ENCODE peak calls at places on chromosomes 4 and X, in four cellular contexts. H is mesenchymal stem cell, E is fibroblast of lung, X is PC-3. V is an unnamed sample.

GRCh38 chr4:2043396-2044118 is 15.6 kb upstream of the NAT8L start:
- DNase-seq in H (no peak), E (no peak), X (no peak), V (no peak)

GRCh38 chr4:176001171-176002006 is 64.3 kb upstream of the WDR17 start:
- DNase-seq in H (peak), E (peak), X (no peak), V (peak)

GRCh38 chr4:123350191-123350544 is 46.4 kb upstream of the SPRY1 start:
- DNase-seq in H (no peak), E (peak), X (peak), V (no peak)

GRCh38 chr4:182370491-182370890 is 127.3 kb downstream of the TENM3 start:
- DNase-seq in H (no peak), E (peak), X (no peak), V (no peak)

GRCh38 chrX:29662101-29662500 is 553.3 kb upstream of the MAGEB2 start:
- DNase-seq in H (peak), E (peak), X (peak), V (peak)

GRCh38 chr4:48645225-48645794 is 134.8 kb downstream of the FRYL start:
- DNase-seq in H (no peak), E (peak), X (no peak), V (no peak)

GRCh38 chr4:7721984-7722551 is 217.6 kb downstream of the AFAP1 start:
- DNase-seq in H (no peak), E (no peak), X (peak), V (no peak)

GRCh38 chr4:173543266-173543665 is 13.2 kb upstream of the HAND2 start:
- DNase-seq in H (no peak), E (no peak), X (no peak), V (no peak)

GRCh38 chr4:185523862-185524261 is 11.4 kb downstream of the PDLIM3 start:
- DNase-seq in H (no peak), E (no peak), X (no peak), V (no peak)

GRCh38 chr4:169397762-169398161 is 127.0 kb upstream of the SH3RF1 start:
- DNase-seq in H (peak), E (peak), X (no peak), V (peak)

GRCh38 chrX:19975862-19976261 is 15.0 kb downstream of the BCLAF3 start:
- DNase-seq in H (no peak), E (no peak), X (no peak), V (no peak)

GRCh38 chr4:79241846-79242245 is 84.0 kb downstream of the NAA11 start:
- DNase-seq in H (peak), E (peak), X (peak), V (peak)

GRCh38 chrX:15269618-15270521 is at the start of gene ASB9:
- DNase-seq in H (peak), E (peak), X (peak), V (peak)

GRCh38 chr4:7426525-7427171 is 8.1 kb downstream of the PSAPL1 start:
- DNase-seq in H (no peak), E (no peak), X (no peak), V (no peak)

GRCh38 chr4:153137168-153137567 is 67.1 kb upstream of the TRIM2 start:
- DNase-seq in H (peak), E (peak), X (peak), V (peak)

DNA sequence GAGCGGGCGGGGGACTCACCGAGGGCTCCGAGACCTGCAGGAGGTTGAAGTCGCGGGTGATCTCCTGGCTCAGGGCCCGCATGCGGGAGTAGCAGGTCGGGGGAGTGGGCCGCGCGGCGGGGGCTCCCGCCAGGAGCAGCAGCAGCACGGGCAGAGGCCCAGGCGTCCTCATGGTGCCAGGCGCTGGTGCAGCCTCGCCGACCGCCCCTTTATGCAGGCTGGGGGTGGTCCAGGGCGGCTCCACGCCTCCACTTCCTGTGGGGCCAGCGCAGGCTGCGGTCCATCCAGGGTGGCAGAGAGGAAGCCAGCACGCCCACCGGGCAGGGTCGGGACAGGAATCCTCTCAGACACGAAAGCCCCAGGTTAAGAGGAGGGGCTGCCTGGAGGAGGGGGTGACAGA is at the start of gene CYTL1:
- DNase-seq in H (no peak), E (peak), X (no peak), V (no peak)
- H3K4me3 ChIP-seq in H (peak), E (peak), X (no peak), V (no peak)

GRCh38 chr4:112765317-112765989 is 128.5 kb downstream of the LARP7 start:
- DNase-seq in H (peak), E (peak), X (peak), V (peak)

GRCh38 chr4:112766422-112766821 is 129.5 kb downstream of the LARP7 start:
- DNase-seq in H (peak), E (peak), X (peak), V (peak)

GRCh38 chr4:112770111-112770510 is 133.2 kb downstream of the LARP7 start:
- DNase-seq in H (no peak), E (no peak), X (no peak), V (no peak)

DNA sequence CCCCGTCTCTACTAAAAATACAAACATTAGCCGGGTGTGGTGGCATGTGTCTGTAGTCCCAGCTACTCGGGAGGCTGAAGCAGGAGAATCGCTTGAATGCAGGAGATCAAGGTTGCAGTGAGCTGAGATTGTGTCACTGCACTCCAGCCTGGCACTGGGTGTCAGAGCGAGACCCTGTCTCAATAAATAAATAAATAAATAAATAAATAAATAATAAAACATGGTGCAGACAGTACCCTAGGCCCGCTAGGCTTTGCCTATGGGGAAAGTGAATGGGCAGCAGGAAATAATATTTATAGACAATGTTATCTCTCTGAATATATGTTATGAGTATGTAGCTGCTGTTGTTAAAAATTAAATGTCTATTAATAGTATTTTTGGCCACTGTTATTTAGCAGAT is 130.4 kb downstream of the LARP7 start:
- DNase-seq in H (no peak), E (no peak), X (no peak), V (no peak)
- H2AFZ ChIP-seq in H (no peak), E (no peak), X (no peak), V (no peak)

GRCh38 chr4:5812506-5813229 is 80.2 kb downstream of the CRMP1 start:
- DNase-seq in H (peak), E (peak), X (peak), V (peak)
- H3K4me3 ChIP-seq in H (no peak), E (no peak), X (no peak), V (no peak)

GRCh38 chr4:81599646-81600231 is 128.0 kb upstream of the RASGEF1B start:
- DNase-seq in H (no peak), E (no peak), X (no peak), V (no peak)

GRCh38 chr4:81604683-81605082 is 133.0 kb upstream of the RASGEF1B start:
- DNase-seq in H (no peak), E (no peak), X (no peak), V (no peak)

GRCh38 chr4:81601270-81601694 is 129.6 kb upstream of the RASGEF1B start:
- DNase-seq in H (no peak), E (no peak), X (peak), V (no peak)

GRCh38 chr4:81602853-81603252 is 131.1 kb upstream of the RASGEF1B start:
- DNase-seq in H (no peak), E (no peak), X (no peak), V (no peak)

DNA sequence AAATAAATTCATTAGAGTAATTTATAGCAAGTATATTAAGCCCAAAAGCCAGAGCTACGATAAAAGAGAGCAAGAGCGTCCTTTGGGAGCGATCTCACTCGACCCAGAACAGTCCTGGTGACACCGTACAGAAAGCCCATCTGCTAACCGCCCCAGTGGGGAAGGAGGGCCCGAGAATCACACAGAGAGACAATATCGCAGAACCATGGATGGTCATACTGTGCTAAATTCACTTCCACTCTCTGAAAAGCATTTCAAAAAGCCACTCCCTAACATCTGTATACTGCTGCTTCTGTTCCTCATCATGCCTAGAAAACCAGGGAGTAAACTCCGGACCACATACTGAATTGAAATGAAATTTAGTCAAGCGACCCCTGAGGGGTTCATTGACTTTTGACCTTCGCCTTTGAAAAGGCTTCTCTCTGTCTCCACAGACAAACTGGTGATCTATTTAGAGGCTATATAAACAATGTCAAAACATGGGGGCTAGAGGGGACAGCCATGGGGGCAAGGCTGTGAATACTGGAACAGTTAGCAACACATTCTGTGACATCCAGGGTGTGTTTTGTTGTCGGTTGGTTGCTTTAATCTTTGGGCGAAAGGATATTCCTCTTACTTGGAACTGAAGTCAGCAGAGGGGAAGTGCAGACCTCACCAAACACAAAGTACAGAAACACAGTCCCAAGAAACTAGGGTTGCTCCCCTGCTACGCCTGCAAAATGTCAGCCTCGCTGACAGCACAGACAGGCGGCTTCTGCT is 129.0 kb upstream of the RASGEF1B start:
- DNase-seq in H (peak), E (no peak), X (no peak), V (no peak)
- H2AFZ ChIP-seq in H (no peak), E (peak), X (no peak), V (no peak)

DNA sequence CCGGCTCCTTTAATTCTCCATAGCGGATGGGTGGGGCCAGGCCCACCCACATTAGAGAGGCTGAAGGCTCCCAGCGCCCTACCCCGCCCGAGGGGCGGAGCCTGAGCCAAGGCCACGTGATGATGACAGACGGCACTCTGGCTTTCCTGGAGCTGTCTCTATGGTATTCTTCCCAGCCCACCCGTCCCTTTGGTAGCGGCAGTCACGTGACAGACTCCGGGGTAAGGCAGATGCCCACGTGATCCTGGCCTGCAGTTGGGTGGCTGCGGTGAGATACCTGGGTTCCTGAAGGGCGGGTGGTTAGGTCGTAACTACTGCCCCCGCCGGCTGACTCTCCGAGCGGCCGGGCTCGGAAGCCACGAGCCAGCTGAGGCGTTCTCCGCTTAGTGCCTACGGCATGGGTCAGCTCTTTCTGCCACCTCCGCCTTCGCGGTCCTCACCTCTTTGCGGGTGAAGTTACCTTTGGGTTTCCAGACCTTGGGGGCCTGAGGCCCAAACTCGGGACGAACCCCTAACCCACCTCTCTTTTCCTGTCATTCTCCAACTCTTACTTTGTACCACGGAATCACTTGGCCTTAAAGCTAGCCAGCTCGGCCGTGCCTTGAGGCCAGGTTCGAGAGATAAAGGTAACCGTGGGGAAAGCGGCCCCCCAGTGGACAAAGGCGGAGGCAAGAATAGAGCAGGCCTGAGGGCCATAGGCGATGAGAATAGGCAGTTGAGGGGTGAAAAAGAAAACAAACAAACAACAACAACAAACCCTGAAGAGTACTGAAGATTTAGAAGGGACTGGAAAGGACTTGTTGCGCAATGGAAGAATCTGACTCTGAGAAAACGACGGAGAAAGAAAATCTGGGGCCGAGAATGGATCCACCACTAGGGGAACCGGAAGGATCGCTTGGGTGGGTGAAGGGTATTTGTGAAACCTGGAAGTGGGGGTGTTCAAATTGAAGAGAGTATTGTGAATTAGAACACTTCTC is at the start of gene RRAGB:
- DNase-seq in H (peak), E (peak), X (peak), V (peak)
- H3K4me3 ChIP-seq in H (peak), E (peak), X (peak), V (peak)

V was measured in GM23248.